ENCODE peak calls at places on chromosomes 3 and 15, in five cellular contexts. S is suprapubic skin, Q is stomach, V is transverse colon, W is H1. H is an unnamed sample.

GRCh38 chr3:55675478-55675877 is 188.4 kb upstream of the WNT5A start:
- DNase-seq in V (no peak), W (no peak), S (no peak), Q (no peak), H (no peak)

GRCh38 chr15:50414624-50415023 is 9.6 kb upstream of the USP8 start:
- DNase-seq in Q (no peak), W (no peak), V (no peak), S (no peak), H (no peak)

GRCh38 chr15:73926191-73927002 is at the start of gene LOXL1:
- DNase-seq in W (no peak), Q (peak; percentile 70), V (peak; percentile 63), S (no peak), H (peak; percentile 90)

GRCh38 chr15:64623347-64624024 is 151.9 kb downstream of the RBPMS2 start:
- DNase-seq in S (no peak), W (no peak), V (no peak), Q (no peak), H (no peak)

GRCh38 chr3:42582474-42583070 is 805 bp upstream of the SEC22C start:
- DNase-seq in Q (no peak), W (no peak), V (no peak), S (no peak), H (no peak)

GRCh38 chr15:96264801-96265515 is 65.5 kb upstream of the NR2F2 start:
- DNase-seq in V (no peak), S (no peak), Q (no peak), W (no peak), H (no peak)

GRCh38 chr3:30315452-30315851 is 290.9 kb upstream of the TGFBR2 start:
- DNase-seq in S (no peak), V (no peak), W (no peak), Q (no peak), H (no peak)

GRCh38 chr15:82569834-82570233 is 29.6 kb upstream of the RPS17 start:
- DNase-seq in W (no peak), V (no peak), Q (no peak), S (no peak), H (no peak)

GRCh38 chr3:10758304-10759037 is 57.6 kb upstream of the SLC6A11 start:
- DNase-seq in S (no peak), Q (peak; percentile 33), W (no peak), V (peak; percentile 29), H (no peak)

GRCh38 chr3:39989746-39990145 is 180.3 kb downstream of the MYRIP start:
- DNase-seq in Q (no peak), S (no peak), W (no peak), V (no peak), H (no peak)

GRCh38 chr3:125067225-125067624 is 11.4 kb upstream of the HEG1 start:
- DNase-seq in S (no peak), V (no peak), Q (no peak), W (no peak), H (no peak)

GRCh38 chr3:39088456-39088855 is 19.0 kb downstream of the GORASP1 start:
- DNase-seq in Q (no peak), W (no peak), S (no peak), V (no peak), H (no peak)

GRCh38 chr3:73408597-73408996 is 216.1 kb downstream of the PDZRN3 start:
- DNase-seq in Q (no peak), V (no peak), S (no peak), W (no peak), H (no peak)

GRCh38 chr15:62770752-62771151 is 271.8 kb upstream of the TPM1 start:
- DNase-seq in Q (no peak), V (no peak), S (no peak), W (no peak), H (no peak)

GRCh38 chr3:137692803-137693431 is 71.2 kb upstream of the SOX14 start:
- DNase-seq in S (no peak), Q (no peak), W (peak; percentile 57), V (no peak), H (peak; percentile 25)

GRCh38 chr15:96750361-96750760 is 419.9 kb downstream of the NR2F2 start:
- DNase-seq in S (no peak), W (no peak), V (no peak), Q (no peak), H (no peak)

GRCh38 chr15:74203914-74204431 is 1.4 kb upstream of the STRA6 start:
- DNase-seq in Q (no peak), V (no peak), W (no peak), S (no peak), H (no peak)

GRCh38 chr15:31268108-31268501 is 58.5 kb upstream of the KLF13 start:
- DNase-seq in V (peak; percentile 19), S (peak; percentile 32), W (no peak), Q (peak; percentile 33), H (peak; percentile 80)

GRCh38 chr15:69125236-69125635 is 35.2 kb upstream of the GLCE start:
- DNase-seq in W (no peak), S (no peak), Q (no peak), V (no peak), H (no peak)

GRCh38 chr15:48250640-48251076 is 44.6 kb downstream of the SLC12A1 start:
- DNase-seq in V (peak; percentile 12), Q (no peak), S (no peak), W (peak; percentile 5), H (no peak)

GRCh38 chr3:159947220-159947619 is 41.4 kb upstream of the IL12A start:
- DNase-seq in W (no peak), Q (no peak), S (no peak), V (no peak), H (no peak)

GRCh38 chr3:69282191-69282590 is 103.7 kb downstream of the FRMD4B start:
- DNase-seq in W (no peak), Q (no peak), V (no peak), S (no peak), H (no peak)

GRCh38 chr15:89818287-89818686 is 3.6 kb upstream of the ANPEP start:
- DNase-seq in Q (no peak), W (no peak), V (no peak), S (no peak), H (no peak)

GRCh38 chr3:111324142-111324541 is 217.9 kb upstream of the CD96 start:
- DNase-seq in V (no peak), S (no peak), Q (no peak), W (no peak), H (no peak)

GRCh38 chr15:92141607-92142006 is 252.1 kb upstream of the ST8SIA2 start:
- DNase-seq in W (no peak), V (no peak), Q (no peak), S (no peak), H (no peak)

GRCh38 chr3:58491506-58492384 is at the start of gene KCTD6:
- DNase-seq in S (peak; percentile 94), V (peak; percentile 95), W (peak; percentile 87), Q (peak; percentile 94), H (peak; percentile 95)
- TF ChIP-seq POLR2A in S (no peak), V (no peak), W (no peak), Q (no peak), H (peak; percentile 29)

DNA sequence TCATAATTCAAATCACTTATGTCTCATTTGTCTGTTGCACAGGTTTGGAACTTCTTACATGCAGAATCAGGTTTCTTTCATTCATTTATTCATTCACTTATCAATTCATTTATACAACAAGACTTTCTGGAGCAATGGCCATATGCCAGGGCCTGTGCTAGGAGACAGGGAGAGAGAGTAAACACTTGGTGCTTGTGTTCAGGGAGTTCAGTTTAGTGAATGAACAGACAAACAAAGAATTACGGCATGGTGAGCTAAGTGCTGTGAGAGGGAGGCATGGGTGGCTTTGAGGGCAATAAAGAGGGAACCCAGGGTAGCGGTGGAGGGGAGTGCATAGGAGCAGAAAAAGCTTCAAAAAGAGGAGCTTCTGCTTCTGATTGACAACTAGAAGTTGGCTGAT is 8.5 kb upstream of the IREB2 start:
- DNase-seq in S (no peak), V (peak; percentile 63), Q (peak; percentile 73), W (no peak), H (no peak)
- TF ChIP-seq POLR2AphosphoS5 in S (no peak), V (no peak), Q (no peak), W (no peak), H (no peak)

GRCh38 chr3:129908417-129908816 is 14.9 kb upstream of the TMCC1 start:
- DNase-seq in Q (no peak), W (no peak), V (no peak), S (no peak), H (no peak)
- TF ChIP-seq EP300 in Q (no peak), W (no peak), V (no peak), S (no peak), H (no peak)

GRCh38 chr15:90915808-90916440 is 12.8 kb downstream of the MAN2A2 start:
- DNase-seq in Q (peak; percentile 50), W (no peak), S (no peak), V (peak; percentile 53), H (no peak)
- TF ChIP-seq POLR2A in Q (no peak), W (no peak), S (no peak), V (no peak), H (peak; percentile 15)

DNA sequence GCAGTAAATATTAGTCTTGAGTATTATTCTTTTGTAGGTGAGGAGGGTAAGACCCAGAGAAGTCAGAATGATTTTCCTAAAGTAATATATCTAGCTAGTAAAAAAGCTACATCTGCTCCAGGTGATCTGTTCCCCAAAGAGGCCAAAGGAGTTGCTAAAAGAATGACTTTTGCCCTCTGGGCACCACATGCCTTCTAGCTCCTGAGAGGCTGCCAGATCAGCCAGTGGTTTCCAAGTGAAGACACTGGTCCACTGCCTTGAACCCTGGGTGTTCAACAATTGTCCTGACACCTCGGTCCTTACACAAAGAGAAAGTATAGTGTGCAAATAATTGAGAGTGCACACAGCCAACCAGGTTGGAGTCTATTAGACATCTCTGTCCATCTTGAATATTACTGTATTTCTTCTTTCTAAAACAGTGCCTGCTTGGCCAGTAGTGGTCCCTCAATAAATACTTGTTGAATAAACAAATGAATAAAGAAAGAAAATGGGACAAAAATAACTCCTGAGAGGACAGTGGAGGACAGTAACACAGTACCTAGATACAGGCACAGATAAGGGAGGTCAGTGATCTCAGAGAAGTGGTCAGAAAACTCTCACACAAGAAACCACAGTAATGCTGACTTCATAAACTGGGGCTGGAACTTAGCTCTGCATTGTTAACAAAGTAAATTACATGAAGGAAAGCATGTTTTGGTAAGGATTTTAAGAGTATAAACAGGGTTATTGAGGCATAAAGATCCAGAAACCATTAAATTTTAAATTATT is 56.6 kb upstream of the CSTA start:
- DNase-seq in Q (no peak), V (no peak), S (no peak), W (no peak), H (no peak)
- TF ChIP-seq POLR2AphosphoS5 in Q (no peak), V (no peak), S (no peak), W (no peak), H (no peak)

DNA sequence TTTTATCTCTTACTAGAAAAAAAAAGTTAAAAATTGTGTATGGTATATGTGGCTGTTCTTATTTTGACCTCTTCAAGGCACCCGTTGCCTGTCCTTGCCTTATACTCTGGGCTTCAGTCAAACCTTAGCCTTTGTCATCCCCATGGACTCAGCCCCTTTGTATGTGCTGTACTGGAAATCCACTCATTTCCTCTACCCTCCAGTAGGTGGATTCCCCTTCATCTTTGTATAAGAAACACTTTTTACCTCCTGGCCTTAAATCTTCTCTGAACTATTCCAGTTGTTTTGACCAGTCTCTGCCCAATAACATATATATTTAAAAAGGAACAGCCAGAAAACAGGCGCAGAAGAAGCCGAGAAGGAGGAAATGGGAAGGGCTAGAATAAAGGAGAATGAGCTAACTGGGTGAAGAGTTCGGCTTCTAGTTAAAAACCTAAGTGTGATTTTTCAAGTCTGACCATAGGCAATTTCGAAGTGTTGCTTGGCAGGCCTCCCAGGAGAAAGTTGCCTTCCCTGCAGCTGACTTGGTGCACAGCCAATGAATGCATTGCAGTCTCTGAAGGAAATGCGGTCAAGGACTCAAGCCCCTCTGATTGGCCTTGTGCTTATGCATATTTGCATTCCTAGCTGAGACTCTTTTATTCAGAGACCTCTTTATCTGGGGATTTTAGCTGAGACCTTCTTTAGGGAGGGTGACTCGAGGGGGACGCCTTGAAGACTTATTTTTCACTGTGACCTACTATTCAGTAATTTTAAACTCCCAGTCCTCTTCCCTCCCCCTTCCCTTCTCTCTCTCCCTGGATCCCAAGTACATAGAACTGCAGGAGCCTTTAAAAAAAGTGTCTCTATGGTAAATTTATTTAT is 277.4 kb downstream of the ROBO1 start:
- DNase-seq in S (no peak), Q (peak; percentile 72), W (no peak), V (peak; percentile 25), H (no peak)
- TF ChIP-seq EP300 in S (no peak), Q (no peak), W (no peak), V (no peak), H (no peak)

H was measured in upper lobe of left lung.